ENCODE peak calls at places on chromosomes 6 and 20, in six cellular contexts. Q, Z, K, T, W and I are unnamed samples.

GRCh38 chr20:58397429-58397828 is 8.4 kb downstream of the VAPB start:
- DNase-seq in Q (no peak), Z (no peak), K (no peak), T (no peak), W (no peak), I (no peak)

GRCh38 chr20:6765469-6766058 is 1.9 kb upstream of the BMP2 start:
- DNase-seq in Q (peak; percentile 59), Z (peak; percentile 83), K (no peak), T (peak; percentile 78), W (peak; percentile 71), I (peak; percentile 81)

GRCh38 chr6:42369568-42369967 is 82.2 kb downstream of the TRERF1 start:
- DNase-seq in Q (peak; percentile 27), Z (no peak), K (no peak), T (peak; percentile 61), W (no peak), I (no peak)

GRCh38 chr6:50030777-50031562 is 9.2 kb upstream of the DEFB110 start:
- DNase-seq in Q (peak; percentile 90), Z (no peak), K (no peak), T (peak; percentile 32), W (peak; percentile 1), I (no peak)

GRCh38 chr6:46491201-46491788 is at the start of gene RCAN2:
- DNase-seq in Q (peak; percentile 91), Z (peak; percentile 40), K (peak; percentile 59), T (no peak), W (peak; percentile 40), I (peak; percentile 8)

GRCh38 chr20:57480444-57481152 is 44.3 kb downstream of the CTCFL start:
- DNase-seq in Q (no peak), Z (no peak), K (no peak), T (peak; percentile 94), W (no peak), I (no peak)

GRCh38 chr6:119608994-119609393 is 259.4 kb upstream of the MAN1A1 start:
- DNase-seq in Q (peak; percentile 51), Z (no peak), K (no peak), T (no peak), W (no peak), I (no peak)

GRCh38 chr20:2131366-2131765 is 29.7 kb downstream of the STK35 start:
- DNase-seq in Q (no peak), Z (peak; percentile 67), K (no peak), T (no peak), W (peak; percentile 56), I (peak; percentile 56)

GRCh38 chr6:155943635-155944034 is 488.0 kb upstream of the NOX3 start:
- DNase-seq in Q (no peak), Z (no peak), K (no peak), T (no peak), W (no peak), I (no peak)

DNA sequence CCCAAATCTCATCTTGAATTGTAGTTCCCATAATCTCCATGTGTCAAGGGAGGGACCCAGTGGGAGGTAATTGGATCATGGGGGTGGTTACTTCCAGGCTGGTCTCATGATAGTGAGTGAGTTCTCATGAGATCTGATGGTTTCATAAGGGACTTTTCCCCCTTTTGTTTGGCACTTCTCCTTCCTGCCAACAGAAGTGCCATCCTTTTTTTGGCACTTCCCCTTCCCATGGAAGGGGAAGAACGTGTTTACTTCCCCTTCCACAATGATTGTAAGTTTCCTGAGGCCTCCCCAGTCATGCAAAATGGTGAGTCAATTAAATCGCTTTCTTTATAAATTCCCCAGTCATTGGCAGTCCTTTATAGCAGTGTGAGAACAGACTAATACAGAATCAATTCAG is 18.0 kb upstream of the PI3 start:
- DNase-seq in Q (no peak), Z (no peak), K (no peak), T (no peak), W (no peak), I (no peak)
- H3K4me3 ChIP-seq in Q (no peak overlapping the region), Z (no peak overlapping the region), K (no peak overlapping the region), T (no peak overlapping the region), W (no peak overlapping the region), I (no peak overlapping the region)

GRCh38 chr6:104789770-104790190 is 69.9 kb downstream of the HACE1 start:
- DNase-seq in Q (peak; percentile 41), Z (peak; percentile 85), K (no peak), T (peak; percentile 65), W (peak; percentile 84), I (peak; percentile 78)
- TF ChIP-seq CTCF in Q (no peak), Z (no peak), K (no peak), T (peak; percentile 39), W (peak; percentile 26), I (peak; percentile 45)

GRCh38 chr6:162602759-162603158 is 124.8 kb downstream of the PRKN start:
- DNase-seq in Q (no peak), Z (no peak), K (no peak), T (no peak), W (no peak), I (no peak)

GRCh38 chr6:162605881-162606280 is 121.7 kb downstream of the PRKN start:
- DNase-seq in Q (no peak), Z (no peak), K (no peak), T (no peak), W (no peak), I (no peak)

GRCh38 chr6:162603231-162603630 is 124.3 kb downstream of the PRKN start:
- DNase-seq in Q (peak; percentile 6), Z (no peak), K (no peak), T (no peak), W (no peak), I (no peak)
- H3K4me3 ChIP-seq in Q (no peak overlapping the region), Z (no peak overlapping the region), K (no peak overlapping the region), T (no peak overlapping the region), W (no peak overlapping the region), I (no peak overlapping the region)

GRCh38 chr6:72216222-72217106 is 330.1 kb downstream of the RIMS1 start:
- DNase-seq in Q (no peak), Z (no peak), K (no peak), T (no peak), W (no peak), I (no peak)

GRCh38 chr6:72217626-72218025 is 331.3 kb downstream of the RIMS1 start:
- DNase-seq in Q (no peak), Z (no peak), K (no peak), T (no peak), W (no peak), I (no peak)

GRCh38 chr6:72219536-72219935 is 333.2 kb downstream of the RIMS1 start:
- DNase-seq in Q (no peak), Z (peak; percentile 11), K (no peak), T (no peak), W (peak; percentile 6), I (no peak)

GRCh38 chr6:72212686-72213085 is 326.3 kb downstream of the RIMS1 start:
- DNase-seq in Q (no peak), Z (no peak), K (no peak), T (no peak), W (no peak), I (no peak)

GRCh38 chr6:72218125-72218524 is 331.8 kb downstream of the RIMS1 start:
- DNase-seq in Q (peak; percentile 83), Z (peak; percentile 66), K (no peak), T (peak; percentile 38), W (peak; percentile 20), I (peak; percentile 40)
- TF ChIP-seq CTCF in Q (peak; percentile 65), Z (peak; percentile 82), K (no peak), T (peak; percentile 37), W (peak; percentile 55), I (peak; percentile 72)

GRCh38 chr6:34791164-34791841 is 580 bp upstream of the BLTP3A start:
- DNase-seq in Q (peak; percentile 75), Z (peak; percentile 28), K (peak; percentile 31), T (peak; percentile 85), W (peak; percentile 16), I (peak; percentile 21)

GRCh38 chr6:34792605-34793500 is 970 bp downstream of the BLTP3A start:
- DNase-seq in Q (peak; percentile 64), Z (peak; percentile 69), K (peak; percentile 29), T (peak; percentile 87), W (peak; percentile 62), I (peak; percentile 71)

GRCh38 chr6:34795836-34796425 is 4.0 kb downstream of the BLTP3A start:
- DNase-seq in Q (no peak), Z (peak; percentile 59), K (no peak), T (no peak), W (peak; percentile 15), I (peak; percentile 30)

GRCh38 chr6:34791842-34792604 is at the start of gene BLTP3A:
- DNase-seq in Q (peak; percentile 87), Z (peak; percentile 57), K (peak; percentile 68), T (peak; percentile 93), W (peak; percentile 57), I (peak; percentile 66)

DNA sequence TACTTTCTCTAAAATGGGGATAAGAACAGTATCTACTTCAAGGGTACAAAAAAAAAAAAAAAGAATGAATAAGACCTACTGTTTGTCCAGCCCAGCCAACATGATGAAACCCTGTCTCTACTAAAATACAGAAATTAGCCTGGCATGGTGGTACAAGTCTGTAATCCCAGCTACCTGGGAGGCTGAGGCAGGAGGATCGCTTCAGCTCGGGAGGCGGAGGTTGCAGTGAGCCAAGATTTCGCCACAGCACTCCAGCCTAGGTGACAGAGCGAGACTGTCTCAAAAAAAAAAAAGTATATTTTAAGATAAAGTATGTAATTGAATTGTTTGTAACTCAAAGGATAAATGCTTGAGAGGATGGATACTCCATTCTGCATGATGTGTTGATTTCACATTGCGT is 2.0 kb downstream of the BLTP3A start:
- DNase-seq in Q (no peak), Z (no peak), K (no peak), T (no peak), W (no peak), I (no peak)
- H3K4me3 ChIP-seq in Q (no peak overlapping the region), Z (no peak overlapping the region), K (no peak overlapping the region), T (no peak overlapping the region), W (no peak overlapping the region), I (no peak overlapping the region)

GRCh38 chr6:36516559-36516958 is 30.7 kb downstream of the STK38 start:
- DNase-seq in Q (no peak), Z (no peak), K (no peak), T (no peak), W (no peak), I (no peak)
- TF ChIP-seq CTCF in Q (no peak), Z (no peak), K (no peak), T (no peak), W (no peak), I (no peak)

DNA sequence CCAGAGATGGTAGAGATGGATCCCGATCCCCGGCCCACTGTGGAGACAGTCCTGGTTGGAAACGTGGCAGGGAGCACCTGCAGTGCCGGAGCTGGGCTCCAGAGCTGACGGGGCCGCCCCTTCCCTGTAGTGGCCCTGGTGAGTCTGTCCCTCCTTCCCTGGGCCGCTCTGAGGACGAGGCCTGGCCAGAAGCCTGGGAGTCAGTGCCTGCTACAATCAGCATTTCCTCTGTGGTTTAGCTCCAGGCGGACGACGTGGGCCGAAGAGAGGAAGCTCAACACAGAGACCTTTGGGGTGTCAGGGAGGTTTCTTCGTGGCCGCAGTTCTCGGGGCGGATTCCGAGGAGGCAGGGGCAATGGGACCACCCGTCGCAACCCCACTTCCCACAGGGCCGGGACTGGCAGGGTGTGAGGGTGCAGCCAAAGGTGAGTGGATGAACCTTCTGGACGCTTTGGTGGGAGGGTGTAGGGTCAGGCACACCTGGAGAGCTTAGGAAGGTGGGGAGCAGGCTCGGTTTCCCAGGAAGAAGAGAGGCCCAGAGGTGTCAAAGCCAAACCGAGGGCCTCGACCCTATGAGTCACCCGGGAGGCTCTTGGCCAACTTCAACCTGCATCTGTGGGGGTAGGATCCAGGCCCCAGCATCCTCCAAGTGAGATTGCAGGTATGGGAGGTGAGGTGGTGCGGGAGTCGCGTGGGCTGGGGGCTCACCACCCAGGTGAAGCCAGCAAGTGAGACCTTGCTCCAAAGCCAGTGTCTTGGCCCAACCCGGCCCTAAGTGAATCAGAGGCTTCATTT is 9.9 kb downstream of the PSMA7 start:
- DNase-seq in Q (no peak), Z (peak; percentile 44), K (no peak), T (no peak), W (no peak), I (no peak)
- H3K4me3 ChIP-seq in Q (no peak overlapping the region), Z (no peak overlapping the region), K (no peak overlapping the region), T (no peak overlapping the region), W (no peak overlapping the region), I (no peak overlapping the region)

GRCh38 chr6:114824409-114824808 is 481.6 kb upstream of the HS3ST5 start:
- DNase-seq in Q (no peak), Z (no peak), K (no peak), T (no peak), W (no peak), I (no peak)
- TF ChIP-seq CTCF in Q (no peak), Z (no peak), K (no peak), T (no peak), W (no peak), I (no peak)